ENCODE peak calls at places on chromosomes 2 and 18, in nine cellular contexts. S is transverse colon, V is stomach, B is uterus, Q is HepG2, Y is gastrocnemius medialis, D is A549, L is ovary, A is adrenal gland. W is an unnamed sample.

GRCh38 chr18:8949206-8949605 is 153.3 kb upstream of the NDUFV2 start:
- DNase-seq in V (no peak), B (no peak), Q (no peak), S (no peak), A (no peak), Y (no peak), L (no peak), D (no peak), W (no peak)

GRCh38 chr2:98507461-98507860 is 62.8 kb downstream of the INPP4A start:
- DNase-seq in Y (no peak), L (no peak), S (no peak), B (no peak), D (no peak), A (no peak), Q (no peak), V (no peak), W (no peak)

GRCh38 chr2:174014021-174014698 is 49.0 kb upstream of the SP3 start:
- DNase-seq in D (no peak), Q (no peak), S (no peak), L (no peak), A (no peak), B (no peak), Y (no peak), V (no peak), W (no peak)

GRCh38 chr2:189318761-189319160 is 122.5 kb upstream of the WDR75 start:
- DNase-seq in Y (no peak), L (no peak), V (no peak), D (no peak), Q (no peak), A (no peak), S (no peak), B (no peak), W (no peak)

GRCh38 chr2:155722290-155722689 is 610.2 kb downstream of the NR4A2 start:
- DNase-seq in Y (no peak), A (no peak), L (no peak), D (no peak), V (no peak), S (no peak), Q (no peak), B (no peak), W (no peak)

GRCh38 chr2:108377815-108378630 is at the start of gene SULT1C4:
- DNase-seq in Q (peak), A (peak), B (peak), D (no peak), L (peak), Y (no peak), S (peak), V (no peak), W (no peak)

GRCh38 chr2:196278491-196278911 is 107.1 kb upstream of the STK17B start:
- DNase-seq in Q (no peak), V (no peak), D (no peak), A (no peak), B (no peak), S (no peak), L (no peak), Y (no peak), W (no peak)

GRCh38 chr2:49832555-49832954 is 678.2 kb upstream of the FSHR start:
- DNase-seq in A (no peak), S (no peak), L (no peak), V (no peak), Y (no peak), Q (no peak), D (no peak), B (no peak), W (no peak)

GRCh38 chr2:240465765-240466578 is 30.5 kb downstream of the GPC1 start:
- DNase-seq in Q (no peak), V (peak), D (no peak), S (peak), A (peak), Y (peak), B (peak), L (peak), W (no peak)

GRCh38 chr18:76426738-76427305 is 68.2 kb downstream of the ZNF516 start:
- DNase-seq in B (peak), Q (peak), L (peak), Y (no peak), S (peak), A (peak), V (peak), D (peak), W (peak)

GRCh38 chr2:203002054-203002821 is 12.4 kb upstream of the NBEAL1 start:
- DNase-seq in L (no peak), S (no peak), V (no peak), A (no peak), Y (no peak), D (no peak), B (no peak), Q (no peak), W (no peak)

GRCh38 chr2:215354771-215355695 is 43.2 kb downstream of the ATIC start:
- DNase-seq in L (no peak), A (no peak), B (no peak), V (no peak), Q (no peak), Y (no peak), D (no peak), S (no peak), W (no peak)
- TF ChIP-seq POLR2A in L (no peak), A (no peak), B (no peak), V (no peak), Q (no peak), Y (no peak), D (no peak), S (no peak), W (no peak)

GRCh38 chr2:237581751-237582746 is 8.5 kb downstream of the RAB17 start:
- DNase-seq in Y (peak), A (peak), B (peak), L (peak), Q (peak), D (no peak), S (peak), V (peak), W (no peak)
- TF ChIP-seq POLR2A in Y (no peak), A (no peak), B (no peak), L (no peak), Q (no peak), D (no peak), S (no peak), V (no peak), W (no peak)

DNA sequence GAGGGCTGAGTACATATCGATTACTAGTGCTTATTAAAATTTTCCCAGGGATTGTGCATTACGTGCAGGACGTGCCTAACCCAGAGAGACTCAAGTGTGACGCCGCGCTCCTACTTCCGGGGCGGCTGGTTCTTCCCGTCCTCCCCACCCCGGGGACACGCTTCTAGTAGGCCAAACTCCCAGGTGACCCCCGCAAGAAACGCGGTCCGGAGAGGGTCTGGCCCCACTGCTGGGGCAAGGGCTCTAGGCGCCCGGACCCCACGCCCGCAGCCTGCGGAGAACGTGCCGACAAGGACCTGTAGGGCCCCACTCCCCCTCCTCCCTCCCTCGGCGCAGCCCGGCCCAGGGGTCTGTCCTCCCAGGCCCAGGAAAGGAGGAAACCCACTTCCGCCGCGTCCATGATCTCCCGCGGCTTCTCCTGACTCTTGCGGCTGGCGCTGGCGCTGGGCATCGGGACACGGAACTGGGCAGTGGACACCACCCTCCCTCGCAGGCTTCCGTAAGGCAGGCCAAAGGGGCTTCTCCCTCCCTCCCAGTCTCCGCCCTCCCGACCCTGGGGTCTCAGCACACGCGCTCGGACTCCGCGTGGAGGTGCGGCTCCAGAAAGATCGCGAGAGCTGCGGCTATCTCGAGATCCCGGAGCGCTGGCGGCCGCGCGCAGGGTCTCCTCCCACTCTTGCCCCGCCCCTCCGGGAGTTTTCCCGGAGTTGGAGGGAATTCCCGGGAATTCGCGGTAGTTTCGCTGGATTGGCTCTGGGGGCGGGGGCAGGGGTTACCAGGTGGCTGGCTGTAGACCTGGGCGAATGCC is at the start of gene DARS1:
- DNase-seq in V (peak), A (peak), Q (peak), Y (peak), D (peak), B (peak), L (peak), S (peak), W (peak)
- TF ChIP-seq POLR2A in V (no peak), A (peak), Q (peak), Y (peak), D (peak), B (peak), L (peak), S (peak), W (peak)

DNA sequence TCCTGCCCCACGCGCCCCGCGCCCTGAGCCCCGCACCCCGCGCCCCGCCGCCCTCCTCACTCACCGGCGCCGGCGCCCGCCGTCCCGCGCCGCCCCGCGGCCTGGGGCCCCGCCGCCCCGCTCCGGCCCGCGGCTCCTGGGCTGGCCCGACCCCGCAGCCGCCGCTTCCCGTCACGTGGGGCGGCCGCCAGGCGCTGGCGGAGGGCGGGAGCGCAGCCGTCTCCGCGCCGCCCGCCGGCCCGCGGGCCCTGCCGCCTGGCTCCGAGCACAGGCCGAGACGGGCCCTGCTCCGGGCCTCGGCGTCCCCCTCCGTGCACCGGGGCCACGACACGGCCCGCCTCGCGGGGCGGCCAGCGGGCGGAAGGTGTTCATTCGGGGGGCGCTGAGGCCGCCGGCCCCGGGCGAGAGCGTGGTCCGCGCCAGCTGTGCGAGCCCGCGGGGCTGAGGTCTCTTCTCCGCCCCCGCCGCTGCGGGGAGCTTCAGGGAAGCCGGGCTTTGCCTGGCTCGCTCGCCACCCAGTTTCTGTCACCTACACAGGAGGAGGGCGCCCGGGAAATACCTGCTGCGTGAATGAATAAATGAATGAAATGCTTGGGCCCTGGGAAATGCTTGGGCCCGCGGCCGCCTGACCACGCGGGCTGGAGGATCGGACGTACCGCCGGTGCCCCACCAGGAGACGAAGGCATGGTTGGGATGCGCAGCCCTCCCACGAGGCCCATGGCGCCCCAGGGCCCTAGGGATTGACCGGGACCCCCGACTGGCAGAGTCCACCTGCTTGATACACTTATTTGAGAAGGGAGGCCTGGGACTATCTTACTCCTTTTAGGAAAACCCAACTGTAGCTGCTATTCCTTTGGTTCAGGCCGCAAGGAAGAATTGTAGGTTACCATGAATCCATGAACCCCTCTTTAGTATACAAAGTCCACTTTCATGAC is at the start of gene TGFBRAP1:
- DNase-seq in D (peak), B (peak), A (peak), S (peak), Q (peak), L (peak), V (peak), Y (no peak), W (peak)
- TF ChIP-seq POLR2A in D (peak), B (peak), A (peak), S (no peak), Q (peak), L (no peak), V (no peak), Y (peak), W (peak)

DNA sequence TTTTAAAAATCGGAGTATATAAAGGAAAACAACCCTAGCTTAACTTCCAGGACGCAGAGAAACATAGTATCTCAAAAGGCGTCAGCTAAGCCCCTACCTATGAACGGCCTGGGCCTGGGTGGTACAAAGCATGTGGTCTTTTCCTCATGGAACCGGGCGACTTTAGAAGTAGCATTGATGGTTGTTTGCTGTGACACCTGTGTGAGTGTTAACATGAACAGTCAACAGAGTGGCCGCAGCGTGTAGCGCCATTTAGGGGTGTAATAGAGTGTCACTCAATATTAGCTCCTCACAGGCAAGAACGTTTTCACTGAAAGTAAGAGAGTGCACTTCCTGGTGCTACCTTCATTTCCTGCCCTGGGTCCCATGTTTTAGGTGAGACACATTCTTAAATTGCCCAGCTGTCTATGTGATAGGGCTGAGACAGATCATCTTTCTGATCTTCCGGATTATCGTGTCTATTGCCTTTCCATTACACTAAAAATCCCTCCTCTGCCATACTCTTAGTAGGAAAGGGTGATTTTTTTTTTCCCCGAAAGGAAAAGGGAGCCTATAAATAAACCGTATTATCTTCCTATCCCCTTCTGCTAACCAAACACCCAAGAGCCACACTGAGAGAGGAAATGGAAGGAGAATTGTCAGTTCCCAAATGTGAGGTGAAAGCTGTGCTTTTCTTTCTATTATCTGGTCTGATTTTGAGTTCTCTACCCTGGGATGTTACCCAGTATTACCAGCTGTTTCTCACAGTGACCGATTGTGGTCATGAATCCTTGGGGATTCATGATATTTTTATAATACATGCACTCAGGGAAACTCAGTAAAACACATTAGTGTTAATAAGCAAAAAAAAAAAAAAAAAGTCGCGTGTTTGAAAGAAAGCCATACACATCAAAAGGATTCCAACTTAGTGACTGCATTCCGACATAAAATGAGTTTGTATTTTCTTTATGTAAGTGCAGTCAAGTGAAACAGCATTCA is 1.4 kb downstream of the GORASP2 start:
- DNase-seq in Q (peak), S (peak), A (peak), D (peak), B (no peak), Y (no peak), V (no peak), L (no peak), W (peak)
- TF ChIP-seq POLR2A in Q (peak), S (no peak), A (no peak), D (no peak), B (no peak), Y (no peak), V (no peak), L (no peak), W (peak)

DNA sequence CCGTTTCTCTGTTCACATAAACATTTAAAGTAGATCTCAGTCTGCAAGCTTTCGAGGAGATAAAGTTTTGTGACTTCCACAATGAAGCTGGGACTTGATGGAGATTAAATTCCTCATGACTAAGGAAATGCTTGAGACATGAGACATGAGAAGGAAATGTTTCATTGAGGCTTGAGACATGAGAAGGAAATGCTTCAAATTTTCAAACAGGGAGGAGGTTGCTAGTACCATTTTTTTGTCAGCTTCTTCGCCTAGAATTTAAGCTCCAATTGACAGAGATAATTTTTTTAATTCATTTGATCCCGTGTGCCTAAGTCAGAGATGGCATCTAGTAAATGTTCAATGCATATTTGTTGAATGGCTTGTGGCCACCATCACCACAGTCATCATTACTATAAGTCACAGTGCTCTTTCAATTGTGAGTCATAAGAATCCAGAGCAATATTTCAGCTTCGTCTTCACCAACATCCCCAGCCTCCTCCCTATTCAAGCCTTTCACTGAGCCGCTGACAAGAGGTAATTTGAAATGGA is 543 bp upstream of the MARCHF4 start:
- DNase-seq in A (no peak), S (no peak), Q (no peak), Y (no peak), B (no peak), D (peak), V (no peak), L (no peak), W (no peak)
- TF ChIP-seq POLR2A in A (no peak), S (no peak), Q (no peak), Y (no peak), B (no peak), D (no peak), V (no peak), L (no peak), W (no peak)

GRCh38 chr2:228771719-228772254 is 499.3 kb downstream of the PID1 start:
- DNase-seq in S (no peak), V (no peak), L (no peak), D (no peak), Y (peak), A (no peak), B (no peak), Q (no peak), W (no peak)

GRCh38 chr2:228777855-228778355 is 493.2 kb downstream of the PID1 start:
- DNase-seq in S (no peak), Q (no peak), A (no peak), D (no peak), B (no peak), L (no peak), Y (no peak), V (no peak), W (no peak)

GRCh38 chr2:228771306-228771705 is 499.8 kb downstream of the PID1 start:
- DNase-seq in S (no peak), A (no peak), V (no peak), Y (peak), Q (no peak), B (peak), L (no peak), D (no peak), W (no peak)

GRCh38 chr2:228768818-228769217 is 502.3 kb downstream of the PID1 start:
- DNase-seq in B (no peak), D (no peak), A (no peak), S (no peak), Q (no peak), L (no peak), Y (no peak), V (no peak), W (no peak)

GRCh38 chr2:228774548-228774947 is 496.5 kb downstream of the PID1 start:
- DNase-seq in L (no peak), V (no peak), Y (no peak), Q (no peak), D (no peak), B (no peak), A (no peak), S (no peak), W (no peak)
- TF ChIP-seq POLR2A in L (no peak), V (no peak), Y (no peak), Q (no peak), D (no peak), B (no peak), A (no peak), S (no peak), W (no peak)

GRCh38 chr18:62346327-62347090 is 21.4 kb downstream of the TNFRSF11A start:
- DNase-seq in Q (no peak), S (no peak), V (no peak), A (no peak), L (no peak), B (no peak), Y (no peak), D (no peak), W (no peak)

GRCh38 chr18:62345909-62346308 is 20.8 kb downstream of the TNFRSF11A start:
- DNase-seq in D (no peak), V (no peak), B (no peak), Q (no peak), L (no peak), Y (no peak), A (no peak), S (no peak), W (no peak)

GRCh38 chr18:62348474-62348873 is 23.4 kb downstream of the TNFRSF11A start:
- DNase-seq in D (no peak), B (no peak), Y (no peak), V (no peak), Q (no peak), A (no peak), L (no peak), S (no peak), W (no peak)

GRCh38 chr18:62342884-62343283 is 17.8 kb downstream of the TNFRSF11A start:
- DNase-seq in L (no peak), B (no peak), S (no peak), V (no peak), Q (no peak), D (no peak), A (no peak), Y (no peak), W (no peak)

GRCh38 chr18:62347091-62347506 is 22.0 kb downstream of the TNFRSF11A start:
- DNase-seq in D (no peak), Y (no peak), V (no peak), L (no peak), B (no peak), Q (no peak), A (no peak), S (no peak), W (no peak)
- TF ChIP-seq POLR2A in D (no peak), Y (no peak), V (no peak), L (no peak), B (no peak), Q (no peak), A (no peak), S (no peak), W (no peak)